ENCODE peak calls at places on chromosome 1, in four cellular contexts. L is GM12891, F is GM12878, A is SK-N-SH. J is an unnamed sample.
A peak's percentile ranks its signal among the peaks of the same experiment; 100 is the strongest.

GRCh38 chr1:53495608-53496345 is 36.6 kb downstream of the DMRTB1 start:
- DNase-seq in L (no peak), F (no peak), A (no peak), J (no peak)

GRCh38 chr1:169588785-169589485 is 2.7 kb upstream of the F5 start:
- DNase-seq in L (no peak), F (no peak), A (no peak), J (no peak)

GRCh38 chr1:43253173-43253572 is 16.6 kb upstream of the TMEM125 start:
- DNase-seq in L (no peak), F (no peak), A (no peak), J (no peak)

GRCh38 chr1:218785928-218786327 is 387.8 kb upstream of the LYPLAL1 start:
- DNase-seq in L (no peak), F (no peak), A (no peak), J (no peak)

GRCh38 chr1:240274569-240274968 is 182.9 kb downstream of the FMN2 start:
- DNase-seq in L (no peak), F (no peak), A (no peak), J (no peak)

GRCh38 chr1:200666309-200666708 is 3.4 kb downstream of the DDX59 start:
- DNase-seq in L (no peak), F (no peak), A (no peak), J (no peak)

GRCh38 chr1:184212649-184213314 is 161.3 kb downstream of the TSEN15 start:
- DNase-seq in L (no peak), F (no peak), A (no peak), J (no peak)

GRCh38 chr1:17475729-17476128 is 36.3 kb upstream of the RCC2 start:
- DNase-seq in L (no peak), F (no peak), A (peak; percentile 42), J (no peak)

GRCh38 chr1:89673251-89673650 is 40.3 kb downstream of the LRRC8C start:
- DNase-seq in L (no peak), F (no peak), A (no peak), J (no peak)

GRCh38 chr1:227454686-227455085 is 108.7 kb upstream of the ZNF678 start:
- DNase-seq in L (no peak), F (no peak), A (no peak), J (no peak)

DNA sequence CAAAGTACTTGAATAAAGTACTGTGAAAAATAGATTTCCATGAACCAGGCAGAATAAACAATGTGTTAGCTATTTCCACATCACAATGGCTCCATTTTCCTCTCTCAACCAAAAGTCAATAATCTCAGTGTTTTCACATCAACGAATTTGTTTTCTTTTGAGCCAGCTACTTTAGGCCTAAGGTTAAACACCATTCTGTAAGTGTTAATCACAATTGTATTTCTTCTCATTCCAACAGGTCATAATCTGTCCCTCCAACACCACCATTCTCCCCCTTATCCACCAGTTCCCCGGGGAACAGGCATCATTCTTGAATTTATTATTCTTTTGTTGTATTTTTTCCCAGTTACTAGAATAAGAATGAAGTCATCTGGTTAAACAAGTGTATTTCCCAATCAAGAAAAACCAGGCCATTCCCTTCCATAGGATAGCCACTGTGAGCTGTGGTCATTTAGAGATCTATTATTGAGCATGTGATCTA is 66.2 kb upstream of the PALMD start:
- DNase-seq in L (no peak), F (no peak), A (no peak), J (no peak)
- TF ChIP-seq POLR2AphosphoS5 in L (no peak), F (no peak), A (no peak), J (no peak)

GRCh38 chr1:16122916-16123315 is 33.0 kb downstream of the EPHA2 start:
- DNase-seq in L (peak; percentile 66), F (peak; percentile 20), A (no peak), J (no peak)
- TF ChIP-seq TAF1 in L (no peak), F (no peak), A (no peak), J (no peak)

GRCh38 chr1:150484431-150484830 is 2.8 kb upstream of the TARS2 start:
- DNase-seq in L (no peak), F (no peak), A (no peak), J (no peak)

GRCh38 chr1:150484861-150485260 is 2.4 kb upstream of the TARS2 start:
- DNase-seq in L (no peak), F (no peak), A (no peak), J (no peak)

GRCh38 chr1:150487763-150488115 is 520 bp downstream of the TARS2 start:
- DNase-seq in L (no peak), F (no peak), A (no peak), J (no peak)

GRCh38 chr1:150486966-150487762 is at the start of gene TARS2:
- DNase-seq in L (peak; percentile 76), F (peak; percentile 99), A (peak; percentile 93), J (peak; percentile 79)
- TF ChIP-seq POLR2AphosphoS5 in L (peak; percentile 96), F (peak; percentile 97), A (peak; percentile 91), J (peak; percentile 96)

GRCh38 chr1:197915217-197915616 is 2.0 kb upstream of the LHX9 start:
- DNase-seq in L (no peak), F (no peak), A (peak; percentile 15), J (no peak)

GRCh38 chr1:197917813-197918646 is 858 bp downstream of the LHX9 start:
- DNase-seq in L (no peak), F (no peak), A (peak; percentile 53), J (no peak)

GRCh38 chr1:197917553-197917812 is 311 bp downstream of the LHX9 start:
- DNase-seq in L (no peak), F (no peak), A (no peak), J (no peak)

GRCh38 chr1:197914510-197914909 is 2.7 kb upstream of the LHX9 start:
- DNase-seq in L (no peak), F (no peak), A (no peak), J (no peak)

GRCh38 chr1:197915797-197916686 is 1.1 kb upstream of the LHX9 start:
- DNase-seq in L (no peak), F (no peak), A (peak; percentile 90), J (no peak)
- TF ChIP-seq TAF1 in L (no peak), F (no peak), A (no peak), J (no peak)

J was measured in GM12892.